ENCODE peak calls at places on chromosomes 2 and 18, in eight cellular contexts. One of them, this sample, is unnamed.

GRCh38 chr2:168518555-168519066 is 62.5 kb downstream of the CERS6 start:
- DNase-seq in NCI-H1436: no peak
- DNase-seq in activated CD8-positive, alpha-beta memory T cell treated with anti-CD3 and anti-CD28 coated beads for 48 hours: no peak
- DNase-seq in choroid plexus epithelial cell: peak
- DNase-seq in activated CD4-positive, alpha-beta T cell treated with anti-CD3 and anti-CD28 coated beads, Interleukin-2, amount 50 U/mL, for 24 hours: no peak
- DNase-seq in ovary: no peak
- DNase-seq in SK-MEL-5: no peak
- DNase-seq in retina: peak
- DNase-seq in this sample: peak

GRCh38 chr2:39243469-39244123 is at the start of gene CDKL4:
- DNase-seq in NCI-H1436: no peak
- DNase-seq in activated CD8-positive, alpha-beta memory T cell treated with anti-CD3 and anti-CD28 coated beads for 48 hours: no peak
- DNase-seq in choroid plexus epithelial cell: no peak
- DNase-seq in activated CD4-positive, alpha-beta T cell treated with anti-CD3 and anti-CD28 coated beads, Interleukin-2, amount 50 U/mL, for 24 hours: no peak
- DNase-seq in ovary: no peak
- DNase-seq in SK-MEL-5: no peak
- DNase-seq in retina: peak
- DNase-seq in this sample: no peak

GRCh38 chr2:65605427-65606058 is 173.1 kb upstream of the SPRED2 start:
- DNase-seq in NCI-H1436: no peak
- DNase-seq in activated CD8-positive, alpha-beta memory T cell treated with anti-CD3 and anti-CD28 coated beads for 48 hours: no peak
- DNase-seq in choroid plexus epithelial cell: no peak
- DNase-seq in activated CD4-positive, alpha-beta T cell treated with anti-CD3 and anti-CD28 coated beads, Interleukin-2, amount 50 U/mL, for 24 hours: no peak
- DNase-seq in ovary: no peak
- DNase-seq in SK-MEL-5: no peak
- DNase-seq in retina: no peak
- DNase-seq in this sample: no peak

GRCh38 chr2:11685906-11686470 is 16.0 kb upstream of the NTSR2 start:
- DNase-seq in NCI-H1436: no peak
- DNase-seq in activated CD8-positive, alpha-beta memory T cell treated with anti-CD3 and anti-CD28 coated beads for 48 hours: no peak
- DNase-seq in choroid plexus epithelial cell: no peak
- DNase-seq in activated CD4-positive, alpha-beta T cell treated with anti-CD3 and anti-CD28 coated beads, Interleukin-2, amount 50 U/mL, for 24 hours: no peak
- DNase-seq in ovary: no peak
- DNase-seq in SK-MEL-5: no peak
- DNase-seq in retina: no peak
- DNase-seq in this sample: no peak

GRCh38 chr18:55275042-55275897 is 312.7 kb downstream of the TCF4 start:
- DNase-seq in NCI-H1436: no peak
- DNase-seq in activated CD8-positive, alpha-beta memory T cell treated with anti-CD3 and anti-CD28 coated beads for 48 hours: no peak
- DNase-seq in choroid plexus epithelial cell: peak
- DNase-seq in activated CD4-positive, alpha-beta T cell treated with anti-CD3 and anti-CD28 coated beads, Interleukin-2, amount 50 U/mL, for 24 hours: no peak
- DNase-seq in ovary: no peak
- DNase-seq in SK-MEL-5: peak
- DNase-seq in retina: no peak
- DNase-seq in this sample: no peak

GRCh38 chr2:102788880-102789250 is 27.0 kb downstream of the TMEM182 start:
- DNase-seq in NCI-H1436: no peak
- DNase-seq in activated CD8-positive, alpha-beta memory T cell treated with anti-CD3 and anti-CD28 coated beads for 48 hours: no peak
- DNase-seq in choroid plexus epithelial cell: peak
- DNase-seq in activated CD4-positive, alpha-beta T cell treated with anti-CD3 and anti-CD28 coated beads, Interleukin-2, amount 50 U/mL, for 24 hours: no peak
- DNase-seq in ovary: no peak
- DNase-seq in SK-MEL-5: no peak
- DNase-seq in retina: no peak
- DNase-seq in this sample: no peak

GRCh38 chr18:49658871-49659378 is 97.1 kb downstream of the LIPG start:
- DNase-seq in NCI-H1436: no peak
- DNase-seq in activated CD8-positive, alpha-beta memory T cell treated with anti-CD3 and anti-CD28 coated beads for 48 hours: no peak
- DNase-seq in choroid plexus epithelial cell: no peak
- DNase-seq in activated CD4-positive, alpha-beta T cell treated with anti-CD3 and anti-CD28 coated beads, Interleukin-2, amount 50 U/mL, for 24 hours: no peak
- DNase-seq in ovary: no peak
- DNase-seq in SK-MEL-5: no peak
- DNase-seq in retina: no peak
- DNase-seq in this sample: no peak

GRCh38 chr2:188620916-188621315 is 329.2 kb downstream of the GULP1 start:
- DNase-seq in NCI-H1436: no peak
- DNase-seq in activated CD8-positive, alpha-beta memory T cell treated with anti-CD3 and anti-CD28 coated beads for 48 hours: no peak
- DNase-seq in choroid plexus epithelial cell: no peak
- DNase-seq in activated CD4-positive, alpha-beta T cell treated with anti-CD3 and anti-CD28 coated beads, Interleukin-2, amount 50 U/mL, for 24 hours: no peak
- DNase-seq in ovary: no peak
- DNase-seq in SK-MEL-5: peak
- DNase-seq in retina: no peak
- DNase-seq in this sample: no peak

GRCh38 chr2:54757496-54757895 is 34.0 kb downstream of the EML6 start:
- DNase-seq in NCI-H1436: no peak
- DNase-seq in activated CD8-positive, alpha-beta memory T cell treated with anti-CD3 and anti-CD28 coated beads for 48 hours: no peak
- DNase-seq in choroid plexus epithelial cell: peak
- DNase-seq in activated CD4-positive, alpha-beta T cell treated with anti-CD3 and anti-CD28 coated beads, Interleukin-2, amount 50 U/mL, for 24 hours: no peak
- DNase-seq in ovary: no peak
- DNase-seq in SK-MEL-5: no peak
- DNase-seq in retina: no peak
- DNase-seq in this sample: peak

GRCh38 chr18:57026316-57026715 is 120.6 kb upstream of the BOD1L2 start:
- DNase-seq in NCI-H1436: no peak
- DNase-seq in activated CD8-positive, alpha-beta memory T cell treated with anti-CD3 and anti-CD28 coated beads for 48 hours: no peak
- DNase-seq in choroid plexus epithelial cell: peak
- DNase-seq in activated CD4-positive, alpha-beta T cell treated with anti-CD3 and anti-CD28 coated beads, Interleukin-2, amount 50 U/mL, for 24 hours: no peak
- DNase-seq in ovary: no peak
- DNase-seq in SK-MEL-5: no peak
- DNase-seq in retina: no peak
- DNase-seq in this sample: no peak

GRCh38 chr2:181978351-181979150 is 7.1 kb upstream of the PPP1R1C start:
- DNase-seq in NCI-H1436: no peak
- DNase-seq in activated CD8-positive, alpha-beta memory T cell treated with anti-CD3 and anti-CD28 coated beads for 48 hours: no peak
- DNase-seq in choroid plexus epithelial cell: peak
- DNase-seq in activated CD4-positive, alpha-beta T cell treated with anti-CD3 and anti-CD28 coated beads, Interleukin-2, amount 50 U/mL, for 24 hours: no peak
- DNase-seq in ovary: no peak
- DNase-seq in SK-MEL-5: no peak
- DNase-seq in retina: no peak
- DNase-seq in this sample: no peak

GRCh38 chr18:63410792-63411191 is 11.5 kb downstream of the VPS4B start:
- DNase-seq in NCI-H1436: no peak
- DNase-seq in activated CD8-positive, alpha-beta memory T cell treated with anti-CD3 and anti-CD28 coated beads for 48 hours: no peak
- DNase-seq in choroid plexus epithelial cell: peak
- DNase-seq in activated CD4-positive, alpha-beta T cell treated with anti-CD3 and anti-CD28 coated beads, Interleukin-2, amount 50 U/mL, for 24 hours: no peak
- DNase-seq in ovary: no peak
- DNase-seq in SK-MEL-5: no peak
- DNase-seq in retina: no peak
- DNase-seq in this sample: no peak

GRCh38 chr18:36101943-36102342 is 27.2 kb downstream of the SLC39A6 start:
- DNase-seq in NCI-H1436: no peak
- DNase-seq in activated CD8-positive, alpha-beta memory T cell treated with anti-CD3 and anti-CD28 coated beads for 48 hours: no peak
- DNase-seq in choroid plexus epithelial cell: no peak
- DNase-seq in activated CD4-positive, alpha-beta T cell treated with anti-CD3 and anti-CD28 coated beads, Interleukin-2, amount 50 U/mL, for 24 hours: no peak
- DNase-seq in ovary: no peak
- DNase-seq in SK-MEL-5: no peak
- DNase-seq in retina: no peak
- DNase-seq in this sample: no peak

GRCh38 chr2:240365971-240366471 is 69.4 kb upstream of the GPC1 start:
- DNase-seq in NCI-H1436: no peak
- DNase-seq in activated CD8-positive, alpha-beta memory T cell treated with anti-CD3 and anti-CD28 coated beads for 48 hours: no peak
- DNase-seq in choroid plexus epithelial cell: no peak
- DNase-seq in activated CD4-positive, alpha-beta T cell treated with anti-CD3 and anti-CD28 coated beads, Interleukin-2, amount 50 U/mL, for 24 hours: no peak
- DNase-seq in ovary: no peak
- DNase-seq in SK-MEL-5: no peak
- DNase-seq in retina: no peak
- DNase-seq in this sample: no peak

GRCh38 chr2:149679286-149679685 is 91.7 kb upstream of the MMADHC start:
- DNase-seq in NCI-H1436: no peak
- DNase-seq in activated CD8-positive, alpha-beta memory T cell treated with anti-CD3 and anti-CD28 coated beads for 48 hours: no peak
- DNase-seq in choroid plexus epithelial cell: peak
- DNase-seq in activated CD4-positive, alpha-beta T cell treated with anti-CD3 and anti-CD28 coated beads, Interleukin-2, amount 50 U/mL, for 24 hours: no peak
- DNase-seq in ovary: no peak
- DNase-seq in SK-MEL-5: no peak
- DNase-seq in retina: no peak
- DNase-seq in this sample: no peak

This sample was measured in SK-N-DZ.